ENCODE peak calls at places on chromosomes 13 and 19, in six cellular contexts. Q, W, U, Z, J and X are unnamed samples.
A peak's percentile ranks its signal among the peaks of the same experiment; 100 is the strongest.

GRCh38 chr19:42176649-42176989 is 40.9 kb downstream of the DEDD2 start:
- DNase-seq in Q (no peak), W (no peak), U (peak; percentile 76), Z (no peak), J (no peak), X (no peak)

GRCh38 chr13:58855283-58855682 is 1223.7 kb downstream of the PCDH17 start:
- DNase-seq in Q (no peak), W (no peak), U (peak; percentile 1), Z (no peak), J (peak; percentile 11), X (no peak)

GRCh38 chr19:18083929-18084684 is 2.6 kb downstream of the IL12RB1 start:
- DNase-seq in Q (no peak), W (no peak), U (no peak), Z (no peak), J (no peak), X (no peak)

GRCh38 chr13:102461302-102461701 is 59.5 kb upstream of the FGF14 start:
- DNase-seq in Q (no peak), W (no peak), U (peak; percentile 12), Z (no peak), J (no peak), X (no peak)

GRCh38 chr13:20547479-20547908 is 19.5 kb upstream of the IFT88 start:
- DNase-seq in Q (no peak), W (no peak), U (no peak), Z (no peak), J (no peak), X (no peak)

GRCh38 chr13:40456979-40457553 is 209.4 kb downstream of the FOXO1 start:
- DNase-seq in Q (no peak), W (no peak), U (no peak), Z (no peak), J (no peak), X (no peak)

GRCh38 chr19:3479177-3479818 is 1.0 kb downstream of the SMIM24 start:
- DNase-seq in Q (peak; percentile 36), W (no peak), U (peak; percentile 39), Z (no peak), J (no peak), X (no peak)

GRCh38 chr13:40096357-40096911 is 441.0 kb downstream of the COG6 start:
- DNase-seq in Q (no peak), W (no peak), U (no peak), Z (peak; percentile 32), J (no peak), X (no peak)

GRCh38 chr19:1238373-1239303 is 833 bp upstream of the CBARP start:
- DNase-seq in Q (no peak), W (no peak), U (no peak), Z (no peak), J (no peak), X (no peak)

GRCh38 chr13:99307247-99307646 is at the start of gene GPR183:
- DNase-seq in Q (no peak), W (no peak), U (peak; percentile 35), Z (no peak), J (no peak), X (no peak)

GRCh38 chr13:110877737-110878136 is 37.1 kb downstream of the ANKRD10 start:
- DNase-seq in Q (no peak), W (no peak), U (peak; percentile 39), Z (no peak), J (no peak), X (no peak)

GRCh38 chr13:48236528-48237353 is 3.7 kb downstream of the ITM2B start:
- DNase-seq in Q (no peak), W (no peak), U (peak; percentile 38), Z (no peak), J (no peak), X (no peak)

GRCh38 chr13:74930402-74931165 is 551.4 kb downstream of the TBC1D4 start:
- DNase-seq in Q (no peak), W (peak; percentile 19), U (peak; percentile 41), Z (no peak), J (peak; percentile 5), X (no peak)

GRCh38 chr19:16113727-16114126 is 2.0 kb downstream of the RAB8A start:
- DNase-seq in Q (no peak), W (no peak), U (no peak), Z (no peak), J (no peak), X (no peak)